ENCODE peak calls at places on chromosomes 12 and 14, in five cellular contexts. One of them, this sample, is unnamed. For H3K27me3, the result is how much of the 10 kb centered on the place peaks cover.

GRCh38 chr12:95342008-95342407 is 124.4 kb downstream of the VEZT start:
- DNase-seq in tibial nerve: no peak
- DNase-seq in endodermal cell: no peak
- DNase-seq in brain microvascular endothelial cell: no peak
- DNase-seq in lung: no peak
- DNase-seq in this sample: no peak

GRCh38 chr12:94100990-94101901 is 47.1 kb upstream of the PLXNC1 start:
- DNase-seq in tibial nerve: peak
- DNase-seq in endodermal cell: peak
- DNase-seq in brain microvascular endothelial cell: peak
- DNase-seq in lung: peak
- DNase-seq in this sample: peak

GRCh38 chr12:10365716-10366433 is 24.0 kb downstream of the KLRK1 start:
- DNase-seq in tibial nerve: no peak
- DNase-seq in endodermal cell: peak
- DNase-seq in brain microvascular endothelial cell: no peak
- DNase-seq in lung: no peak
- DNase-seq in this sample: no peak

GRCh38 chr12:104957388-104958008 is 592 bp downstream of the SLC41A2 start:
- DNase-seq in tibial nerve: no peak
- DNase-seq in endodermal cell: no peak
- DNase-seq in brain microvascular endothelial cell: no peak
- DNase-seq in lung: no peak
- DNase-seq in this sample: no peak

GRCh38 chr14:75200451-75200850 is 24.0 kb upstream of the TMED10 start:
- DNase-seq in tibial nerve: no peak
- DNase-seq in endodermal cell: peak
- DNase-seq in brain microvascular endothelial cell: no peak
- DNase-seq in lung: peak
- DNase-seq in this sample: no peak

GRCh38 chr12:67764946-67765619 is 116.5 kb downstream of the DYRK2 start:
- DNase-seq in tibial nerve: no peak
- DNase-seq in endodermal cell: no peak
- DNase-seq in brain microvascular endothelial cell: no peak
- DNase-seq in lung: no peak
- DNase-seq in this sample: no peak

GRCh38 chr14:100762089-100762515 is 35.4 kb downstream of the DLK1 start:
- DNase-seq in tibial nerve: no peak
- DNase-seq in endodermal cell: no peak
- DNase-seq in brain microvascular endothelial cell: peak
- DNase-seq in lung: no peak
- DNase-seq in this sample: no peak

GRCh38 chr14:106039400-106039799 is 513.0 kb downstream of the TMEM121 start:
- DNase-seq in tibial nerve: no peak
- DNase-seq in endodermal cell: no peak
- DNase-seq in brain microvascular endothelial cell: no peak
- DNase-seq in lung: peak
- DNase-seq in this sample: no peak

GRCh38 chr14:20794644-20795369 is 7.8 kb downstream of the RNASE1 start:
- DNase-seq in tibial nerve: no peak
- DNase-seq in endodermal cell: no peak
- DNase-seq in brain microvascular endothelial cell: no peak
- DNase-seq in lung: no peak
- DNase-seq in this sample: no peak

GRCh38 chr12:98126637-98127335 is 388.6 kb upstream of the TMPO start:
- DNase-seq in tibial nerve: no peak
- DNase-seq in endodermal cell: no peak
- DNase-seq in brain microvascular endothelial cell: no peak
- DNase-seq in lung: no peak
- DNase-seq in this sample: no peak

GRCh38 chr12:122844366-122844971 is 9.2 kb downstream of the HIP1R start:
- DNase-seq in tibial nerve: no peak
- DNase-seq in endodermal cell: peak
- DNase-seq in brain microvascular endothelial cell: no peak
- DNase-seq in lung: no peak
- DNase-seq in this sample: no peak

GRCh38 chr12:29220632-29221336 is 71.7 kb downstream of the FAR2 start:
- DNase-seq in tibial nerve: no peak
- DNase-seq in endodermal cell: no peak
- DNase-seq in brain microvascular endothelial cell: no peak
- DNase-seq in lung: no peak
- DNase-seq in this sample: no peak

GRCh38 chr14:104134061-104134965 is 4.1 kb upstream of the KIF26A start:
- DNase-seq in tibial nerve: no peak
- DNase-seq in endodermal cell: peak
- DNase-seq in brain microvascular endothelial cell: no peak
- DNase-seq in lung: no peak
- DNase-seq in this sample: peak

GRCh38 chr14:104135121-104135903 is 3.1 kb upstream of the KIF26A start:
- DNase-seq in tibial nerve: no peak
- DNase-seq in endodermal cell: peak
- DNase-seq in brain microvascular endothelial cell: no peak
- DNase-seq in lung: no peak
- DNase-seq in this sample: peak

GRCh38 chr14:104136472-104137296 is 1.7 kb upstream of the KIF26A start:
- DNase-seq in tibial nerve: no peak
- DNase-seq in endodermal cell: peak
- DNase-seq in brain microvascular endothelial cell: no peak
- DNase-seq in lung: no peak
- DNase-seq in this sample: peak

GRCh38 chr14:104137297-104138097 is 890 bp upstream of the KIF26A start:
- DNase-seq in tibial nerve: peak
- DNase-seq in endodermal cell: peak
- DNase-seq in brain microvascular endothelial cell: no peak
- DNase-seq in lung: no peak
- DNase-seq in this sample: peak

GRCh38 chr14:104135904-104136471 is 2.4 kb upstream of the KIF26A start:
- DNase-seq in tibial nerve: no peak
- DNase-seq in endodermal cell: peak
- DNase-seq in brain microvascular endothelial cell: no peak
- DNase-seq in lung: no peak
- DNase-seq in this sample: peak
- H3K27me3 ChIP-seq in tibial nerve: under half
- H3K27me3 ChIP-seq in endodermal cell: half or more
- H3K27me3 ChIP-seq in brain microvascular endothelial cell: under half
- H3K27me3 ChIP-seq in lung: under half
- H3K27me3 ChIP-seq in this sample: under half

GRCh38 chr14:55869397-55870049 is 248.7 kb upstream of the PELI2 start:
- DNase-seq in tibial nerve: no peak
- DNase-seq in endodermal cell: no peak
- DNase-seq in brain microvascular endothelial cell: no peak
- DNase-seq in lung: no peak
- DNase-seq in this sample: no peak

GRCh38 chr14:55867726-55868125 is 250.5 kb upstream of the PELI2 start:
- DNase-seq in tibial nerve: no peak
- DNase-seq in endodermal cell: no peak
- DNase-seq in brain microvascular endothelial cell: no peak
- DNase-seq in lung: no peak
- DNase-seq in this sample: no peak

DNA sequence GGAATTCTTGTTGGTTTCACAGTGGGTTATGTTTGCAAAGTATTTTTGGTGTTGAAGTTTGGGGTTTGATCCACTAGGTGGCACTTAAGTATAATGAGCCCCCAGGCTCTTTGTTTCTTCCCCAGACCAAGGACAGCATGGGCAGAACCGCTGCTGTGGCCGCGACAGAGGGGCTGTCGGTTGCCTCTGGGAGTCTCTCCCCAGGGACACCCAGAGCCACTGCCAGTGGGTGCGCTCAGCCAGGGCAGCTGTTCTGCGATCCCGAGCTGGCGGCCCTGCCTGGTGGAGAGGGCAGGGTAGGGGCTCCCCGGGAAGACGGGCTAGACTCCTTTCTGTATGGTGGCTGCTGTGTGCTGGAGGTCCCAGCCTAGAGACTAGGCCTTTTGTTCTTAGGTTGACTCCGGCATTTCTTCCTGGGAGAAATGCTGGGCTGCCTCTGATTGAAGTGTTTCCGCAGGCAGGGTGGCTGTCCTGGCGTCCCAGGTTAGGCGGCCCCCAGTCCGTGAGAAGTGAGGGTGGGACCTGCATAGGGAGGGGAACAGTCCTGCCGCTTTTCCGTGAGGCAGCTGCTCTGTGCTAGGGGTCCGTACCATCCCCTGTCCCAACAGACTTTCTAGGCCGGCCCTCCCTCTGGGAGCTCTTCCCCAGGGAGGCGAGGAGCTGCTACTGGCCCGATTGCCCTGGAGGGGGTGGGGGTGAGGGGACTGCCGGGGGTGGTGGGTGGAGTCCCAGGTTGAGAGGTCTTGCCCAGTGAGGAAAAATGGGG is 253.1 kb upstream of the PELI2 start:
- DNase-seq in tibial nerve: no peak
- DNase-seq in endodermal cell: peak
- DNase-seq in brain microvascular endothelial cell: no peak
- DNase-seq in lung: no peak
- DNase-seq in this sample: no peak
- TF ChIP-seq CTCF in tibial nerve: no peak
- TF ChIP-seq CTCF in endodermal cell: peak
- TF ChIP-seq CTCF in brain microvascular endothelial cell: no peak
- TF ChIP-seq CTCF in lung: no peak
- TF ChIP-seq CTCF in this sample: no peak

GRCh38 chr12:7058850-7059249 is 1.7 kb upstream of the C1S start:
- DNase-seq in tibial nerve: no peak
- DNase-seq in endodermal cell: no peak
- DNase-seq in brain microvascular endothelial cell: no peak
- DNase-seq in lung: no peak
- DNase-seq in this sample: no peak

GRCh38 chr12:7060353-7060954 is at the start of gene C1S:
- DNase-seq in tibial nerve: peak
- DNase-seq in endodermal cell: peak
- DNase-seq in brain microvascular endothelial cell: peak
- DNase-seq in lung: peak
- DNase-seq in this sample: peak

GRCh38 chr12:7061596-7061995 is 1.1 kb downstream of the C1S start:
- DNase-seq in tibial nerve: no peak
- DNase-seq in endodermal cell: no peak
- DNase-seq in brain microvascular endothelial cell: no peak
- DNase-seq in lung: no peak
- DNase-seq in this sample: no peak

GRCh38 chr12:7059780-7060179 is 738 bp upstream of the C1S start:
- DNase-seq in tibial nerve: no peak
- DNase-seq in endodermal cell: no peak
- DNase-seq in brain microvascular endothelial cell: no peak
- DNase-seq in lung: no peak
- DNase-seq in this sample: no peak

GRCh38 chr12:7061138-7061537 is 620 bp downstream of the C1S start:
- DNase-seq in tibial nerve: no peak
- DNase-seq in endodermal cell: no peak
- DNase-seq in brain microvascular endothelial cell: no peak
- DNase-seq in lung: no peak
- DNase-seq in this sample: no peak
- H3K27ac ChIP-seq in tibial nerve: peak
- H3K27ac ChIP-seq in endodermal cell: no peak
- H3K27ac ChIP-seq in brain microvascular endothelial cell: no peak
- H3K27ac ChIP-seq in lung: peak
- H3K27ac ChIP-seq in this sample: peak

GRCh38 chr12:53951577-53952334 is 2.9 kb upstream of the HOXC12 start:
- DNase-seq in tibial nerve: no peak
- DNase-seq in endodermal cell: peak
- DNase-seq in brain microvascular endothelial cell: no peak
- DNase-seq in lung: no peak
- DNase-seq in this sample: peak

GRCh38 chr12:53950441-53950781 is 4.3 kb upstream of the HOXC12 start:
- DNase-seq in tibial nerve: no peak
- DNase-seq in endodermal cell: no peak
- DNase-seq in brain microvascular endothelial cell: no peak
- DNase-seq in lung: no peak
- DNase-seq in this sample: no peak

GRCh38 chr12:53949631-53950440 is 4.9 kb upstream of the HOXC12 start:
- DNase-seq in tibial nerve: no peak
- DNase-seq in endodermal cell: peak
- DNase-seq in brain microvascular endothelial cell: no peak
- DNase-seq in lung: no peak
- DNase-seq in this sample: peak

GRCh38 chr12:53950789-53951576 is 3.7 kb upstream of the HOXC12 start:
- DNase-seq in tibial nerve: no peak
- DNase-seq in endodermal cell: peak
- DNase-seq in brain microvascular endothelial cell: no peak
- DNase-seq in lung: no peak
- DNase-seq in this sample: peak

GRCh38 chr12:53948650-53949593 is 5.8 kb upstream of the HOXC12 start:
- DNase-seq in tibial nerve: no peak
- DNase-seq in endodermal cell: peak
- DNase-seq in brain microvascular endothelial cell: no peak
- DNase-seq in lung: no peak
- DNase-seq in this sample: no peak
- H3K27me3 ChIP-seq in tibial nerve: under half
- H3K27me3 ChIP-seq in endodermal cell: half or more
- H3K27me3 ChIP-seq in brain microvascular endothelial cell: half or more
- H3K27me3 ChIP-seq in lung: under half
- H3K27me3 ChIP-seq in this sample: under half

GRCh38 chr14:53539489-53540126 is 386.5 kb upstream of the DDHD1 start:
- DNase-seq in tibial nerve: peak
- DNase-seq in endodermal cell: peak
- DNase-seq in brain microvascular endothelial cell: peak
- DNase-seq in lung: peak
- DNase-seq in this sample: peak

GRCh38 chr14:53534841-53535240 is 381.7 kb upstream of the DDHD1 start:
- DNase-seq in tibial nerve: no peak
- DNase-seq in endodermal cell: no peak
- DNase-seq in brain microvascular endothelial cell: no peak
- DNase-seq in lung: no peak
- DNase-seq in this sample: no peak

GRCh38 chr14:53538316-53538851 is 385.3 kb upstream of the DDHD1 start:
- DNase-seq in tibial nerve: no peak
- DNase-seq in endodermal cell: no peak
- DNase-seq in brain microvascular endothelial cell: no peak
- DNase-seq in lung: no peak
- DNase-seq in this sample: no peak

GRCh38 chr14:53536446-53536845 is 383.3 kb upstream of the DDHD1 start:
- DNase-seq in tibial nerve: no peak
- DNase-seq in endodermal cell: no peak
- DNase-seq in brain microvascular endothelial cell: no peak
- DNase-seq in lung: no peak
- DNase-seq in this sample: no peak

GRCh38 chr14:53537421-53538315 is 384.5 kb upstream of the DDHD1 start:
- DNase-seq in tibial nerve: no peak
- DNase-seq in endodermal cell: peak
- DNase-seq in brain microvascular endothelial cell: no peak
- DNase-seq in lung: no peak
- DNase-seq in this sample: no peak
- TF ChIP-seq CTCF in tibial nerve: no peak
- TF ChIP-seq CTCF in endodermal cell: peak
- TF ChIP-seq CTCF in brain microvascular endothelial cell: no peak
- TF ChIP-seq CTCF in lung: no peak
- TF ChIP-seq CTCF in this sample: no peak